ENCODE peak calls at places on chromosomes 6 and 20, in eight cellular contexts. E is activated naive CD8-positive, alpha-beta T cell treated with anti-CD3 and anti-CD28 coated beads, Interleukin-2, amount 10 ng/mL, durations not matched to agents 7 days and 5 days; Y is NCI-H1436; R is GM03348; W is GM20000; I is H54; B is GM23248; T is NCI-H1694 treated with DMSO at 0.1 percent for 48 hours. V is an unnamed sample.

GRCh38 chr20:51565741-51566140 is 23.2 kb upstream of the NFATC2 start:
- DNase-seq in W (no peak), E (no peak), B (peak), I (peak), T (no peak), R (peak), Y (no peak), V (peak)

GRCh38 chr6:6515691-6516607 is 72.6 kb upstream of the LY86 start:
- DNase-seq in W (peak), I (no peak), Y (no peak), E (peak), R (no peak), T (no peak), B (no peak), V (no peak)

GRCh38 chr6:106513813-106514212 is 115.5 kb downstream of the RTN4IP1 start:
- DNase-seq in R (no peak), I (no peak), T (peak), W (peak), B (peak), Y (no peak), E (no peak), V (no peak)

GRCh38 chr6:107320126-107320525 is 139.2 kb downstream of the PDSS2 start:
- DNase-seq in Y (no peak), W (no peak), I (no peak), R (peak), E (no peak), B (peak), T (no peak), V (no peak)

GRCh38 chr6:26012061-26012460 is 49.5 kb downstream of the TRIM38 start:
- DNase-seq in W (no peak), B (no peak), T (no peak), I (no peak), Y (no peak), E (no peak), R (no peak), V (no peak)

GRCh38 chr6:166516256-166516655 is 70.2 kb downstream of the RAMACL start:
- DNase-seq in R (no peak), E (no peak), B (no peak), Y (no peak), I (no peak), T (no peak), W (no peak), V (no peak)

GRCh38 chr6:126524927-126525326 is 185.0 kb downstream of the CENPW start:
- DNase-seq in I (no peak), E (no peak), Y (no peak), T (no peak), W (no peak), R (no peak), B (no peak), V (no peak)

GRCh38 chr6:127514396-127515227 is 4.5 kb downstream of the MTCL3 start:
- DNase-seq in B (peak), Y (peak), T (no peak), I (no peak), E (peak), R (peak), W (peak), V (peak)

GRCh38 chr6:141388666-141389065 is 744.1 kb upstream of the GJE1 start:
- DNase-seq in T (no peak), B (no peak), I (no peak), E (no peak), Y (no peak), W (no peak), R (no peak), V (no peak)

GRCh38 chr20:50776122-50776795 is 18.6 kb upstream of the BCAS4 start:
- DNase-seq in E (no peak), I (no peak), B (no peak), R (no peak), Y (no peak), W (no peak), T (no peak), V (no peak)

GRCh38 chr6:122033564-122034181 is 365.8 kb upstream of the HSF2 start:
- DNase-seq in E (no peak), Y (peak), B (peak), R (peak), T (peak), I (no peak), W (peak), V (peak)

GRCh38 chr20:49583669-49584417 is 15.9 kb upstream of the PTGIS start:
- DNase-seq in I (peak), E (no peak), Y (no peak), T (peak), R (peak), B (peak), W (no peak), V (peak)

GRCh38 chr6:105452924-105453756 is 50.3 kb upstream of the PREP start:
- DNase-seq in R (no peak), I (no peak), W (peak), B (no peak), E (peak), Y (no peak), T (no peak), V (no peak)

GRCh38 chr6:56314683-56315523 is 67.5 kb upstream of the COL21A1 start:
- DNase-seq in T (no peak), I (peak), Y (peak), B (peak), E (no peak), W (peak), R (peak), V (peak)

GRCh38 chr20:50370036-50370566 is 140.1 kb upstream of the PTPN1 start:
- DNase-seq in Y (no peak), B (no peak), I (no peak), R (no peak), W (no peak), T (no peak), E (no peak), V (no peak)

GRCh38 chr6:85680388-85680787 is 37.7 kb upstream of the SYNCRIP start:
- DNase-seq in E (no peak), B (no peak), I (no peak), T (no peak), Y (no peak), W (no peak), R (no peak), V (no peak)

GRCh38 chr20:5918856-5919633 is 31.3 kb downstream of the TRMT6 start:
- DNase-seq in W (no peak), R (peak), Y (no peak), I (peak), B (peak), T (no peak), E (no peak), V (peak)

GRCh38 chr6:161076211-161076677 is 84.7 kb downstream of the MAP3K4 start:
- DNase-seq in E (no peak), R (no peak), B (no peak), W (no peak), Y (no peak), T (no peak), I (no peak), V (no peak)

V was measured in G401.